ENCODE peak calls at places on chromosomes 11 and 22, in eight cellular contexts. One of them, this sample, is unnamed.

GRCh38 chr11:110713469-110713776 is 1.2 kb upstream of the ARHGAP20 start:
- DNase-seq in lower lobe of right lung: no peak
- DNase-seq in AG04450: no peak
- DNase-seq in testis: no peak
- DNase-seq in CD4-positive, alpha-beta memory T cell: no peak
- DNase-seq in tibial nerve: no peak
- DNase-seq in upper lobe of right lung: peak; percentile 35
- DNase-seq in sigmoid colon: peak; percentile 72
- DNase-seq in this sample: no peak

GRCh38 chr22:23248583-23248982 is 68.3 kb downstream of the BCR start:
- DNase-seq in lower lobe of right lung: no peak
- DNase-seq in AG04450: no peak
- DNase-seq in testis: no peak
- DNase-seq in CD4-positive, alpha-beta memory T cell: no peak
- DNase-seq in tibial nerve: no peak
- DNase-seq in upper lobe of right lung: no peak
- DNase-seq in sigmoid colon: no peak
- DNase-seq in this sample: no peak

GRCh38 chr11:88489030-88489429 is 151.5 kb upstream of the CTSC start:
- DNase-seq in lower lobe of right lung: no peak
- DNase-seq in AG04450: no peak
- DNase-seq in testis: no peak
- DNase-seq in CD4-positive, alpha-beta memory T cell: no peak
- DNase-seq in tibial nerve: no peak
- DNase-seq in upper lobe of right lung: no peak
- DNase-seq in sigmoid colon: no peak
- DNase-seq in this sample: no peak

GRCh38 chr11:132245558-132246385 is 875.4 kb downstream of the NTM start:
- DNase-seq in lower lobe of right lung: no peak
- DNase-seq in AG04450: no peak
- DNase-seq in testis: no peak
- DNase-seq in CD4-positive, alpha-beta memory T cell: no peak
- DNase-seq in tibial nerve: no peak
- DNase-seq in upper lobe of right lung: no peak
- DNase-seq in sigmoid colon: no peak
- DNase-seq in this sample: no peak

GRCh38 chr11:774873-775592 is 2.3 kb downstream of the GATD1 start:
- DNase-seq in lower lobe of right lung: peak; percentile 41
- DNase-seq in AG04450: no peak
- DNase-seq in testis: no peak
- DNase-seq in CD4-positive, alpha-beta memory T cell: no peak
- DNase-seq in tibial nerve: no peak
- DNase-seq in upper lobe of right lung: peak; percentile 64
- DNase-seq in sigmoid colon: peak; percentile 64
- DNase-seq in this sample: no peak

GRCh38 chr11:33670250-33671011 is 30.2 kb downstream of the C11orf91 start:
- DNase-seq in lower lobe of right lung: no peak
- DNase-seq in AG04450: no peak
- DNase-seq in testis: no peak
- DNase-seq in CD4-positive, alpha-beta memory T cell: no peak
- DNase-seq in tibial nerve: no peak
- DNase-seq in upper lobe of right lung: no peak
- DNase-seq in sigmoid colon: no peak
- DNase-seq in this sample: no peak

GRCh38 chr22:42303304-42304020 is 33.0 kb upstream of the TCF20 start:
- DNase-seq in lower lobe of right lung: no peak
- DNase-seq in AG04450: no peak
- DNase-seq in testis: no peak
- DNase-seq in CD4-positive, alpha-beta memory T cell: no peak
- DNase-seq in tibial nerve: no peak
- DNase-seq in upper lobe of right lung: no peak
- DNase-seq in sigmoid colon: no peak
- DNase-seq in this sample: peak; percentile 35

GRCh38 chr11:14872032-14872431 is 20.0 kb downstream of the CYP2R1 start:
- DNase-seq in lower lobe of right lung: no peak
- DNase-seq in AG04450: no peak
- DNase-seq in testis: no peak
- DNase-seq in CD4-positive, alpha-beta memory T cell: no peak
- DNase-seq in tibial nerve: no peak
- DNase-seq in upper lobe of right lung: no peak
- DNase-seq in sigmoid colon: no peak
- DNase-seq in this sample: no peak

GRCh38 chr22:48841881-48842582 is 985.6 kb downstream of the BRD1 start:
- DNase-seq in lower lobe of right lung: no peak
- DNase-seq in AG04450: no peak
- DNase-seq in testis: no peak
- DNase-seq in CD4-positive, alpha-beta memory T cell: no peak
- DNase-seq in tibial nerve: no peak
- DNase-seq in upper lobe of right lung: no peak
- DNase-seq in sigmoid colon: peak; percentile 19
- DNase-seq in this sample: no peak

GRCh38 chr22:25182131-25183110 is 17.2 kb upstream of the CRYBB3 start:
- DNase-seq in lower lobe of right lung: no peak
- DNase-seq in AG04450: no peak
- DNase-seq in testis: no peak
- DNase-seq in CD4-positive, alpha-beta memory T cell: no peak
- DNase-seq in tibial nerve: no peak
- DNase-seq in upper lobe of right lung: peak; percentile 62
- DNase-seq in sigmoid colon: no peak
- DNase-seq in this sample: no peak

GRCh38 chr22:31734512-31734911 is 15.4 kb downstream of the PRR14L start:
- DNase-seq in lower lobe of right lung: no peak
- DNase-seq in AG04450: peak; percentile 49
- DNase-seq in testis: no peak
- DNase-seq in CD4-positive, alpha-beta memory T cell: no peak
- DNase-seq in tibial nerve: no peak
- DNase-seq in upper lobe of right lung: no peak
- DNase-seq in sigmoid colon: no peak
- DNase-seq in this sample: no peak

GRCh38 chr22:17706451-17706900 is 67.8 kb downstream of the BID start:
- DNase-seq in lower lobe of right lung: no peak
- DNase-seq in AG04450: peak; percentile 65
- DNase-seq in testis: peak; percentile 52
- DNase-seq in CD4-positive, alpha-beta memory T cell: peak; percentile 11
- DNase-seq in tibial nerve: peak; percentile 61
- DNase-seq in upper lobe of right lung: no peak
- DNase-seq in sigmoid colon: peak; percentile 75
- DNase-seq in this sample: no peak

GRCh38 chr11:100928426-100928825 is 201.2 kb downstream of the PGR start:
- DNase-seq in lower lobe of right lung: no peak
- DNase-seq in AG04450: no peak
- DNase-seq in testis: no peak
- DNase-seq in CD4-positive, alpha-beta memory T cell: no peak
- DNase-seq in tibial nerve: no peak
- DNase-seq in upper lobe of right lung: no peak
- DNase-seq in sigmoid colon: no peak
- DNase-seq in this sample: no peak

GRCh38 chr22:32918741-32919140 is 117.2 kb downstream of the TIMP3 start:
- DNase-seq in lower lobe of right lung: no peak
- DNase-seq in AG04450: no peak
- DNase-seq in testis: no peak
- DNase-seq in CD4-positive, alpha-beta memory T cell: no peak
- DNase-seq in tibial nerve: no peak
- DNase-seq in upper lobe of right lung: no peak
- DNase-seq in sigmoid colon: no peak
- DNase-seq in this sample: no peak

DNA sequence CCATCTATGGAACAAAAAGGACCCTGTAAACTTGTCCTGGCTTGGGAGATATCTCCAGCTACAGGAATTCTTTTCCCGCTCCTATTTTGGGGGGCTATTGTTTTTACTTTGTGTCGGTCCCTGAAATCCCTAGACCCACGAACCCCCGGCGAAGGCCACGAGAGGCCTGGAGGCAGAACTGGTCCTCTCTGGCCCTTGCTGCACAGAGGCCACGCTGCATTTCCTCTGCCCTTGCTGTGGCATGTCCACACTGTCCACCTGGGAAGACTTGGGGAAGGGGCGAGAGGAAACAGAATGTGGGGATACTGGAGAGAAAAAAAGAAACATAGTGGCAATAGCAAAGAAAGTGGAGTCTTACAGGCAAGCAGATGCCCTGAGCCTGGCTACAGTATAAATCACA is 2.3 kb upstream of the ANO1 start:
- DNase-seq in lower lobe of right lung: no peak
- DNase-seq in AG04450: no peak
- DNase-seq in testis: no peak
- DNase-seq in CD4-positive, alpha-beta memory T cell: no peak
- DNase-seq in tibial nerve: no peak
- DNase-seq in upper lobe of right lung: no peak
- DNase-seq in sigmoid colon: peak; percentile 42
- DNase-seq in this sample: no peak
- H3K27ac ChIP-seq in lower lobe of right lung: no peak overlapping the region
- H3K27ac ChIP-seq in AG04450: no peak overlapping the region
- H3K27ac ChIP-seq in testis: no peak overlapping the region
- H3K27ac ChIP-seq in CD4-positive, alpha-beta memory T cell: no peak overlapping the region
- H3K27ac ChIP-seq in tibial nerve: no peak overlapping the region
- H3K27ac ChIP-seq in upper lobe of right lung: no peak overlapping the region
- H3K27ac ChIP-seq in sigmoid colon: no peak overlapping the region
- H3K27ac ChIP-seq in this sample: no peak overlapping the region

GRCh38 chr11:62645934-62646824 is at the start of gene GANAB:
- DNase-seq in lower lobe of right lung: peak; percentile 100
- DNase-seq in AG04450: peak; percentile 93
- DNase-seq in testis: peak; percentile 100
- DNase-seq in CD4-positive, alpha-beta memory T cell: peak; percentile 95
- DNase-seq in tibial nerve: peak; percentile 100
- DNase-seq in upper lobe of right lung: peak; percentile 100
- DNase-seq in sigmoid colon: peak; percentile 100
- DNase-seq in this sample: peak; percentile 99
- H3K4me3 ChIP-seq in lower lobe of right lung: peak within 1 kb of the TSS; percentile 90
- H3K4me3 ChIP-seq in AG04450: peak within 1 kb of the TSS; percentile 93
- H3K4me3 ChIP-seq in testis: peak within 1 kb of the TSS; percentile 100
- H3K4me3 ChIP-seq in CD4-positive, alpha-beta memory T cell: peak within 1 kb of the TSS; percentile 55
- H3K4me3 ChIP-seq in tibial nerve: peak within 1 kb of the TSS; percentile 90
- H3K4me3 ChIP-seq in upper lobe of right lung: peak within 1 kb of the TSS; percentile 92
- H3K4me3 ChIP-seq in sigmoid colon: peak within 1 kb of the TSS; percentile 98
- H3K4me3 ChIP-seq in this sample: peak within 1 kb of the TSS; percentile 99

GRCh38 chr22:30159561-30160353 is 79.5 kb downstream of the HORMAD2 start:
- DNase-seq in lower lobe of right lung: no peak
- DNase-seq in AG04450: peak; percentile 60
- DNase-seq in testis: peak; percentile 45
- DNase-seq in CD4-positive, alpha-beta memory T cell: no peak
- DNase-seq in tibial nerve: peak; percentile 36
- DNase-seq in upper lobe of right lung: no peak
- DNase-seq in sigmoid colon: no peak
- DNase-seq in this sample: no peak
- H3K27ac ChIP-seq in lower lobe of right lung: no peak overlapping the region
- H3K27ac ChIP-seq in AG04450: peak overlapping the region; percentile 23
- H3K27ac ChIP-seq in testis: no peak overlapping the region
- H3K27ac ChIP-seq in CD4-positive, alpha-beta memory T cell: no peak overlapping the region
- H3K27ac ChIP-seq in tibial nerve: no peak overlapping the region
- H3K27ac ChIP-seq in upper lobe of right lung: no peak overlapping the region
- H3K27ac ChIP-seq in sigmoid colon: no peak overlapping the region
- H3K27ac ChIP-seq in this sample: no peak overlapping the region

DNA sequence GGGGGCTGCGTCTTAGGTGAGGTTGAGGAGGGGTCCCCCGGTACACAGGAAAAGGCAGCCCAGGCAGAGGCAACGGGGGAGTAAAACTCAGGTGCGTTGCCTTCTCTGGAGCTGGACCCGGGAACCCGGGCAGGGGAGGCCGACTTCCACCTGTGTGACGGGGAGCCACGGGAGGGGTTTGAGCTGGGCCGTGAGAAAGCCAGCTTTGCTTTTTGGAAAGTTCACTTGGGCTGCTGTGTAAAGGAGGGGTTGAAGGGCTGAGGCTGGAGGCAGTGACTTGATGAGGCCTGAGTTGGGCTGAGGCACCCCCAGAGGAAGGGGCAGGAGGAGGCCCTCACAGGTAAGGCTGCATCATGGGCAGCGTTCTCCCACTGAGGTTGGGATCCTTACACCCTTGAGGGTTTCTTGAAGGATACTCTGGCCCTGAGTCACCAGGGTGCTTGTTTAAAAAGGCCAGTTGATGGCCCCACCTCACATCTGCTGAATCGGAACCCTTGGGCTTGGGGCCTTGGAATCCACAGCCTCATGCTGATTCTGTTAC is 47.2 kb downstream of the CHRDL2 start:
- DNase-seq in lower lobe of right lung: peak; percentile 17
- DNase-seq in AG04450: no peak
- DNase-seq in testis: no peak
- DNase-seq in CD4-positive, alpha-beta memory T cell: no peak
- DNase-seq in tibial nerve: no peak
- DNase-seq in upper lobe of right lung: peak; percentile 58
- DNase-seq in sigmoid colon: peak; percentile 65
- DNase-seq in this sample: no peak
- H3K4me3 ChIP-seq in lower lobe of right lung: peak overlapping the region; percentile 59
- H3K4me3 ChIP-seq in AG04450: no peak overlapping the region
- H3K4me3 ChIP-seq in testis: peak overlapping the region; percentile 49
- H3K4me3 ChIP-seq in CD4-positive, alpha-beta memory T cell: no peak overlapping the region
- H3K4me3 ChIP-seq in tibial nerve: peak overlapping the region; percentile 41
- H3K4me3 ChIP-seq in upper lobe of right lung: peak overlapping the region; percentile 57
- H3K4me3 ChIP-seq in sigmoid colon: peak overlapping the region; percentile 54
- H3K4me3 ChIP-seq in this sample: no peak overlapping the region

DNA sequence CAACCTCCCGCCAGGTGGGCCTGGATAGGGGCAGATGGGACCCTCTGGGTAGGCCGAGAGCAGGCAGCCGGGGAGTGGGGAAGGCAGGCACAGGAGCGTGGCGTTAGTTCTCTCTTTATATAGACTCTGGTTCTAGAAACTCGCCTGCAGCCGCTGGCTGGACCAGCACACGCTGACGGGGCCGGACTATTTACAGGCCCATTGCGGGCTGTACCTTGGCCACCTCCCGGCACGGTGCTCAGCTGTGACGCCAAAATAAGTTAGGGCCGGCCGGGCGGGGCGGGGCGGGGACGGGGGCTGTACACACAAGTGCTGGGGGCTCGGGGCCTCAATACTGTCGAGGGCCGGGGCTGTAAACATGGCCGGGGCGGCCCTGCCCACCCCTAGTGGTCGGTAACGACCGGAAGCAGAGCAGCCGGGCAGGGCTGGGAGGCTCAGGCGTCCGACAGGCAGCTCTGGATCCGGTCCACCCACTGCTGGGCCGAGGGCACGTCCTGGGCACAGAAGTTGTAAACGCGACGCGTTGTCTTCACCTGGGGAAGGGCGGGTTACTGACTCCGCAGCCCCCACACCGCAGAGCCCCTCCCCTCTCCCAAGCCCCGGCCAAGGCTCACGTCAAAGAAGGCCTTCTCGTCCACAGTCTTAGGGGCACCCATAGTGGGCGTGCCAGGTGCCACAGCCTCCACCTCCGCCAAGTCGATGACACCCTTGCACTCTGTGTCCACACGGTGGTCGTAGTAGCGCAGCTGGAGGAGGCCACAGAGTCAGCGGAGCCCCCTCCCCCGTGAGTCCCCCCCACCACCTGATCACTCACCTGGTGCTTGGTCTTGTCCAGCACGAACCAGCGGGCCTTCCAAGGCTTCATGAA is 27.9 kb downstream of the SBF1 start:
- DNase-seq in lower lobe of right lung: no peak
- DNase-seq in AG04450: no peak
- DNase-seq in testis: no peak
- DNase-seq in CD4-positive, alpha-beta memory T cell: no peak
- DNase-seq in tibial nerve: no peak
- DNase-seq in upper lobe of right lung: no peak
- DNase-seq in sigmoid colon: no peak
- DNase-seq in this sample: no peak
- H3K27ac ChIP-seq in lower lobe of right lung: no peak overlapping the region
- H3K27ac ChIP-seq in AG04450: no peak overlapping the region
- H3K27ac ChIP-seq in testis: no peak overlapping the region
- H3K27ac ChIP-seq in CD4-positive, alpha-beta memory T cell: no peak overlapping the region
- H3K27ac ChIP-seq in tibial nerve: no peak overlapping the region
- H3K27ac ChIP-seq in upper lobe of right lung: no peak overlapping the region
- H3K27ac ChIP-seq in sigmoid colon: no peak overlapping the region
- H3K27ac ChIP-seq in this sample: no peak overlapping the region

GRCh38 chr11:65504671-65505433 is 6.0 kb downstream of the MALAT1 start:
- DNase-seq in lower lobe of right lung: no peak
- DNase-seq in AG04450: no peak
- DNase-seq in testis: no peak
- DNase-seq in CD4-positive, alpha-beta memory T cell: peak; percentile 19
- DNase-seq in tibial nerve: no peak
- DNase-seq in upper lobe of right lung: no peak
- DNase-seq in sigmoid colon: peak; percentile 59
- DNase-seq in this sample: no peak
- H3K4me3 ChIP-seq in lower lobe of right lung: peak overlapping the region; percentile 71
- H3K4me3 ChIP-seq in AG04450: peak overlapping the region; percentile 97
- H3K4me3 ChIP-seq in testis: peak overlapping the region; percentile 90
- H3K4me3 ChIP-seq in CD4-positive, alpha-beta memory T cell: peak overlapping the region; percentile 96
- H3K4me3 ChIP-seq in tibial nerve: peak overlapping the region; percentile 63
- H3K4me3 ChIP-seq in upper lobe of right lung: peak overlapping the region; percentile 79
- H3K4me3 ChIP-seq in sigmoid colon: peak overlapping the region; percentile 73
- H3K4me3 ChIP-seq in this sample: peak overlapping the region; percentile 89